ENCODE peak calls at places on chromosomes 11 and 22, in nine cellular contexts. J, V, N, O, A, L, Z, T and P are unnamed samples.

GRCh38 chr11:61687420-61687819 is 7.2 kb downstream of the DAGLA start:
- DNase-seq in J (no peak), V (no peak), N (no peak), O (no peak), A (no peak), L (no peak), Z (no peak), T (no peak), P (no peak)

GRCh38 chr22:20130319-20130718 is 1.3 kb upstream of the ZDHHC8 start:
- DNase-seq in J (no peak), V (no peak), N (no peak), O (no peak), A (no peak), L (no peak), Z (no peak), T (no peak), P (no peak)

GRCh38 chr11:131810511-131810910 is 440.1 kb downstream of the NTM start:
- DNase-seq in J (no peak), V (no peak), N (no peak), O (no peak), A (no peak), L (no peak), Z (no peak), T (peak; percentile 14), P (no peak)

GRCh38 chr11:126511475-126512115 is 156.1 kb downstream of the ST3GAL4 start:
- DNase-seq in J (no peak), V (no peak), N (no peak), O (no peak), A (no peak), L (no peak), Z (no peak), T (no peak), P (no peak)

GRCh38 chr11:79413258-79413657 is 27.6 kb downstream of the TENM4 start:
- DNase-seq in J (peak; percentile 88), V (peak; percentile 95), N (peak; percentile 70), O (no peak), A (peak; percentile 72), L (peak; percentile 93), Z (peak; percentile 86), T (peak; percentile 93), P (no peak)

GRCh38 chr22:36471341-36471821 is 10.1 kb downstream of the TXN2 start:
- DNase-seq in J (peak; percentile 81), V (peak; percentile 48), N (no peak), O (no peak), A (no peak), L (no peak), Z (no peak), T (peak; percentile 34), P (no peak)

GRCh38 chr22:29625090-29625825 is 21.8 kb downstream of the NF2 start:
- DNase-seq in J (peak; percentile 85), V (peak; percentile 82), N (no peak), O (no peak), A (peak; percentile 38), L (peak; percentile 68), Z (peak; percentile 35), T (peak; percentile 80), P (peak; percentile 40)

GRCh38 chr11:12160680-12161079 is 50.3 kb downstream of the MICAL2 start:
- DNase-seq in J (no peak), V (no peak), N (no peak), O (no peak), A (no peak), L (peak; percentile 14), Z (peak; percentile 48), T (no peak), P (no peak)

GRCh38 chr11:22752908-22753310 is 76.7 kb downstream of the SVIP start:
- DNase-seq in J (no peak), V (no peak), N (no peak), O (no peak), A (no peak), L (no peak), Z (no peak), T (no peak), P (no peak)

GRCh38 chr11:4103269-4103668 is 8.7 kb downstream of the RRM1 start:
- DNase-seq in J (no peak), V (no peak), N (no peak), O (no peak), A (no peak), L (no peak), Z (no peak), T (no peak), P (no peak)

GRCh38 chr11:123357990-123358827 is 71.9 kb upstream of the GRAMD1B start:
- DNase-seq in J (no peak), V (peak; percentile 18), N (peak; percentile 54), O (peak; percentile 79), A (no peak), L (no peak), Z (peak; percentile 58), T (peak; percentile 0), P (peak; percentile 68)

GRCh38 chr11:33256031-33256807 is 962 bp upstream of the HIPK3 start:
- DNase-seq in J (no peak), V (no peak), N (no peak), O (no peak), A (no peak), L (no peak), Z (no peak), T (no peak), P (no peak)

GRCh38 chr11:33256808-33257159 is 397 bp upstream of the HIPK3 start:
- DNase-seq in J (no peak), V (no peak), N (no peak), O (no peak), A (no peak), L (no peak), Z (no peak), T (no peak), P (no peak)

GRCh38 chr11:33257897-33258630 is 883 bp downstream of the HIPK3 start:
- DNase-seq in J (peak; percentile 65), V (peak; percentile 89), N (peak; percentile 73), O (peak; percentile 75), A (peak; percentile 84), L (peak; percentile 95), Z (peak; percentile 84), T (peak; percentile 94), P (peak; percentile 69)

GRCh38 chr11:33258631-33259184 is 1.5 kb downstream of the HIPK3 start:
- DNase-seq in J (peak; percentile 37), V (peak; percentile 73), N (no peak), O (no peak), A (no peak), L (peak; percentile 73), Z (no peak), T (peak; percentile 70), P (no peak)

GRCh38 chr11:33257160-33257896 is at the start of gene HIPK3:
- DNase-seq in J (peak; percentile 49), V (peak; percentile 76), N (peak; percentile 79), O (peak; percentile 93), A (peak; percentile 54), L (peak; percentile 79), Z (peak; percentile 90), T (peak; percentile 75), P (peak; percentile 91)
- TF ChIP-seq CTCF in J (no peak), V (no peak), N (no peak), O (peak; percentile 73), A (no peak), L (no peak), Z (no peak), T (no peak), P (peak; percentile 73)

DNA sequence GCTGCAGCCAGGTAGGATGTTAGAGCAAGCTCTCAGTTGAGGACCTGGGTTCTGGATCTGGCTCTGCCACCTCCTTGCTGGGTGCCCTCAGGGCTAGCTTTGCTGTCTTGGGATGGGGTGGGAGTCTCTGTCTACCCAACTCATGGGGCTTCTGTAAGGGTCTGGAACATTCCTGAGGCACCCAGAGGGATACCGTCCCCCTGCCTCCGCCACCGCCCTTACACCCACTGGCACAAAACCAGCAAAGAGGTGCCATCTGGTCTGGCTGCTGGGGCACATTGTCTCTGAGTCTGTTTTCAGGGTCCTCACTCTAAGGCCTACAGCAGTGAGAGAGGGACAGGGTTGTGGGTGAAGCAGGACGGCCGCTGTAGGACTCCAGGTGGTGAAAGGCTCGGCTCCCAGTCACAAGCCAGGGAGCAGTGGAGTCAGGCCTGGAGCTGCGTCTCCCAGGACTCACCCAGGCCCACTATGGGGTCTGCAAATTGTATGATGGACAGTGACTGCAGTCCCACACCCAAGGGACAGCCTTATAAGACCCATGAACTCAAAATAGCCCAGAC is 84.9 kb downstream of the MORC2 start:
- DNase-seq in J (no peak), V (no peak), N (no peak), O (no peak), A (no peak), L (no peak), Z (no peak), T (no peak), P (no peak)
- TF ChIP-seq CTCF in J (no peak), V (no peak), N (no peak), O (no peak), A (no peak), L (no peak), Z (no peak), T (no peak), P (no peak)

DNA sequence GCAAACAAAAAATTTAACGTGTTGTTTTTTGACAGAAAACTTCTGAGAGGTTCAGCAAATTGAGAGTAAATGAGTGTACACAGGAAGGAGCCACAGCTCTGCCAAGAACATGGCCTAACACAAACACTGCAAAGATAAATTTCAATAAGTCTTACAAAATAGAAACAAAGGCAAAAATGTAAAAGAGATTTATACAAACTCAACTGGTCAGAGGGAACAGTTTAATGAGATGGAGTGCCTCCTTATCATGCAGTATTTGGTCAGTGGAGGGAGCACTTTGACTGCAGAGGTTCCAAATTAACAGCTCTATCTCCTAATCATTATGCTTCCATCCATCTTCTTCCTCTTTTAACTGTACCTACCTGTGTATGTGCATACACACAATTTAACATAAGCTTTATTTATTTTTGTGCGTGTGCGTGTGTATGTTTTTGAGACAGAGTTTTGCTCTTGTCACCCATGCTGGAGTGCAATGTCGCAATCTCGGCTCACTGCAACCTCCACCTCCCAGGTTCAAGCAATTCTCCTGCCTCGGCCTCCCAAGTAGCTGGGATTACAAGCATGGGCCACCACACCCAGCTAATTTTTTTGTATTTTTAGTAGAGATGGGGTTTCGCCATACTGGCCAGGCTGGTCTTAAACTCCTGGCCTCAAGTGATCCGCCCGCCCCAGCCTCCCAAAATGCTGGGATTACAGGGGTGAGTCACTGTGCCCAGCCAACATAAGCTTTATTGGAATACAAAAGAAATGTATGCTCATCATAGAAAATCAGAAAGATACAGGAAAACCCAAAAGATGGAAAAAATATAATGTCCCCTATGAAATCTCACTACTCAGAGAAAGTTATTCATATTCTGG is 111.9 kb downstream of the MRTFA start:
- DNase-seq in J (no peak), V (peak; percentile 61), N (no peak), O (no peak), A (no peak), L (no peak), Z (no peak), T (peak; percentile 70), P (no peak)
- TF ChIP-seq CTCF in J (peak; percentile 57), V (peak; percentile 59), N (peak; percentile 47), O (peak; percentile 43), A (peak; percentile 31), L (no peak), Z (no peak), T (peak; percentile 39), P (peak; percentile 40)

DNA sequence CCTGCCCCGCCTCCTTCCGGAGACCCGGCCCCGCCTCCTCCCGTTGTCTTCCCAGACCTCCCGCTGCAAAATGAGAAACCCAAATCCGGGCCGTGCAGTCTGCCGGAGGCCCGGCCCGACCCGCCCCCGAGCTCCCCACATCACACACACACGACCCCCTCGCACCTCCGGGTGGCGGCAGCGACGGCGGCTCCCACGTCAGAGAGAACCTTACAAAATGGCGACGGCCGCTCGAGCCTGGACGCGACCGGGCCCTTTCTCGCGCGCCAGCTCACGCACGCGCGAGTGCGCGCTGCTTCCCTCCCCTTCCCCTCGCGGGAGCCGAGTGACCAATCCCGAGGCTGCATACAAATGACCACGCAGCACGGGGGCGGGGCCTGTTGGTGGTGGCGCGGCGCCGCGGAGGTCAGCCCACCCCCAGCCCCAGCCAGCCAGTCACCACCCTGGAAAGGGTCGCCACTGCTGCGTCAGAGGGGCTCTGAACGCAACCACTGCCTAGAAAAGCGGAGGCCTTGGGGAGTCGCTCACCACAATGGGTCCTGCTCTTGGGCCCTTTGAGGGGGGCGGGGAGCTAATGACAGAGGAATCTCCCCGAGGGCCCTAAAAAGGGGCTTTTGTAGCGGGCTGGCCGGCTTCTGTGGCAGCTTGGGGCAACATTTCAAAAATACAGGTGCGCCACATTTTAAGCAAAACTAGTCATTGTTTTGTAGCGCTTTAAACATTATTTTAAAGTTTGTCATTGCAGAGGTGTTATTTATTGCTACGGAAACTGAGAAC is at the start of gene RBM4B:
- DNase-seq in J (peak; percentile 92), V (peak; percentile 95), N (peak; percentile 98), O (peak; percentile 97), A (peak; percentile 84), L (peak; percentile 96), Z (peak; percentile 99), T (peak; percentile 92), P (peak; percentile 98)
- TF ChIP-seq CTCF in J (no peak), V (no peak), N (no peak), O (no peak), A (no peak), L (no peak), Z (no peak), T (no peak), P (no peak)